ENCODE peak calls at places on chromosomes 4 and X, in nine cellular contexts. T is CD4-positive, alpha-beta memory T cell; A is GM10248; E is AG08396; N is memory B cell; B is amniotic epithelial cell; Z is naive thymus-derived CD4-positive, alpha-beta T cell; D is NCI-H1930; J is foreskin melanocyte. K is an unnamed sample.
A peak's percentile ranks its signal among the peaks of the same experiment; 100 is the strongest.

GRCh38 chrX:22800806-22801205 is 199.0 kb upstream of the DDX53 start:
- DNase-seq in N (no peak), Z (no peak), A (no peak), J (peak; percentile 55), T (no peak), D (no peak), B (peak; percentile 3), E (no peak), K (no peak)

GRCh38 chr4:143025111-143025704 is 159.5 kb upstream of the USP38 start:
- DNase-seq in B (no peak), D (peak; percentile 20), E (no peak), N (no peak), A (no peak), J (peak; percentile 35), T (no peak), Z (no peak), K (no peak)

GRCh38 chr4:125187221-125187620 is 127.5 kb upstream of the FAT4 start:
- DNase-seq in N (no peak), J (peak; percentile 19), D (no peak), A (no peak), T (no peak), Z (no peak), E (peak; percentile 25), B (peak; percentile 80), K (peak; percentile 13)

GRCh38 chr4:83219344-83219990 is 65.1 kb downstream of the COQ2 start:
- DNase-seq in A (peak; percentile 28), E (no peak), D (no peak), T (peak; percentile 55), N (no peak), J (peak; percentile 17), B (no peak), Z (peak; percentile 62), K (no peak)

GRCh38 chr4:142922720-142923119 is 76.6 kb upstream of the INPP4B start:
- DNase-seq in D (no peak), Z (no peak), N (no peak), J (no peak), B (no peak), T (no peak), E (no peak), A (no peak), K (no peak)

GRCh38 chr4:184348311-184349233 is 125.8 kb downstream of the IRF2 start:
- DNase-seq in B (peak; percentile 97), D (no peak), A (no peak), N (no peak), E (no peak), Z (no peak), T (no peak), J (no peak), K (peak; percentile 39)

GRCh38 chr4:169859366-169860216 is 101.8 kb upstream of the HPF1 start:
- DNase-seq in Z (no peak), D (no peak), E (no peak), J (no peak), N (no peak), A (no peak), B (no peak), T (no peak), K (no peak)

GRCh38 chr4:108433832-108434231 is 186.5 kb upstream of the RPL34 start:
- DNase-seq in E (peak; percentile 51), D (no peak), J (no peak), N (no peak), B (peak; percentile 43), Z (peak; percentile 79), T (peak; percentile 54), A (no peak), K (peak; percentile 75)

GRCh38 chr4:117811731-117812130 is 222.6 kb upstream of the NDST3 start:
- DNase-seq in D (no peak), A (no peak), T (no peak), E (no peak), B (no peak), Z (no peak), N (no peak), J (no peak), K (no peak)

GRCh38 chr4:76960014-76960413 is 10.5 kb downstream of the SEPTIN11 start:
- DNase-seq in J (no peak), A (peak; percentile 51), B (no peak), N (no peak), E (no peak), T (no peak), D (no peak), Z (no peak), K (no peak)

GRCh38 chr4:22500831-22501714 is 14.8 kb downstream of the ADGRA3 start:
- DNase-seq in B (peak; percentile 66), J (no peak), T (no peak), E (peak; percentile 33), N (no peak), Z (no peak), A (no peak), D (no peak), K (no peak)

GRCh38 chr4:103067841-103068547 is 8.6 kb downstream of the SLC9B2 start:
- DNase-seq in N (no peak), J (no peak), D (no peak), B (peak; percentile 5), A (no peak), E (no peak), T (no peak), Z (no peak), K (no peak)

K was measured in AG04450.